ENCODE peak calls at places on chromosomes 7 and 10, in nine cellular contexts. Z, Q, K, I, S, W, H, V and R are unnamed samples.

GRCh38 chr7:26348987-26349809 is 57.5 kb downstream of the SNX10 start:
- DNase-seq in Z (no peak), I (no peak), W (no peak), V (no peak), S (no peak), K (no peak), Q (no peak), H (no peak), R (no peak)

GRCh38 chr10:45154481-45154880 is 153.8 kb downstream of the ZNF22 start:
- DNase-seq in I (no peak), Z (no peak), Q (no peak), W (no peak), S (no peak), H (no peak), V (no peak), K (peak; percentile 15), R (no peak)

GRCh38 chr10:11276475-11276990 is 258.9 kb downstream of the CELF2 start:
- DNase-seq in Z (no peak), K (no peak), W (no peak), S (no peak), V (no peak), I (no peak), H (no peak), Q (no peak), R (no peak)

GRCh38 chr10:72162978-72163377 is 52.8 kb upstream of the ANAPC16 start:
- DNase-seq in W (no peak), V (no peak), Q (peak; percentile 14), H (no peak), Z (no peak), K (peak; percentile 60), I (no peak), S (no peak), R (no peak)

GRCh38 chr7:144907577-144907976 is 71.7 kb upstream of the TPK1 start:
- DNase-seq in I (no peak), S (no peak), Q (no peak), W (no peak), V (no peak), Z (no peak), H (no peak), K (no peak), R (no peak)

GRCh38 chr7:1708640-1709249 is 38.7 kb downstream of the ELFN1 start:
- DNase-seq in H (no peak), K (no peak), I (no peak), Z (no peak), V (no peak), W (no peak), Q (no peak), S (no peak), R (no peak)

GRCh38 chr10:79007037-79007842 is 61.5 kb upstream of the ZMIZ1 start:
- DNase-seq in K (peak; percentile 65), W (no peak), H (no peak), V (no peak), I (no peak), S (no peak), Q (no peak), Z (no peak), R (no peak)

GRCh38 chr7:53812135-53812534 is 730.0 kb upstream of the VSTM2A start:
- DNase-seq in I (no peak), Q (no peak), W (no peak), K (no peak), V (no peak), S (no peak), Z (no peak), H (no peak), R (no peak)

GRCh38 chr10:3173173-3173878 is 744 bp upstream of the PITRM1 start:
- DNase-seq in Z (no peak), I (no peak), W (no peak), V (no peak), S (no peak), Q (no peak), K (no peak), H (peak; percentile 50), R (no peak)

GRCh38 chr7:120802751-120803150 is 55.2 kb downstream of the TSPAN12 start:
- DNase-seq in Q (no peak), W (no peak), H (no peak), I (no peak), K (no peak), V (no peak), Z (no peak), S (no peak), R (no peak)